ENCODE peak calls at places on chromosomes 2 and 18, in seven cellular contexts. M, W, K, Z, O, U and G are unnamed samples.

GRCh38 chr2:50535971-50536759 is 495.8 kb downstream of the NRXN1 start:
- DNase-seq in W (peak; percentile 85), O (no peak), M (no peak), K (no peak), U (peak; percentile 98), Z (no peak), G (peak; percentile 23)

GRCh38 chr2:69588945-69589344 is 54.6 kb downstream of the AAK1 start:
- DNase-seq in Z (no peak), O (no peak), W (no peak), K (no peak), U (no peak), M (no peak), G (no peak)

GRCh38 chr2:96449637-96450036 is 55.5 kb downstream of the NEURL3 start:
- DNase-seq in O (no peak), W (no peak), M (no peak), K (no peak), Z (no peak), U (no peak), G (no peak)

GRCh38 chr18:57797209-57797651 is 5.9 kb downstream of the ATP8B1 start:
- DNase-seq in M (no peak), W (no peak), U (no peak), Z (no peak), K (peak; percentile 62), O (no peak), G (peak; percentile 85)

GRCh38 chr2:197915548-197916265 is 111.3 kb downstream of the PLCL1 start:
- DNase-seq in W (no peak), Z (no peak), O (no peak), U (no peak), K (no peak), M (no peak), G (no peak)

GRCh38 chr2:176150338-176151198 is 782 bp upstream of the HOXD4 start:
- DNase-seq in W (no peak), U (no peak), K (no peak), O (no peak), Z (no peak), M (no peak), G (no peak)

GRCh38 chr2:172693037-172693436 is 42.6 kb upstream of the RAPGEF4 start:
- DNase-seq in Z (no peak), O (no peak), K (peak; percentile 49), M (peak; percentile 81), W (peak; percentile 92), U (peak; percentile 53), G (peak; percentile 86)

GRCh38 chr2:218831378-218831990 is at the start of gene PRKAG3:
- DNase-seq in Z (peak; percentile 35), W (no peak), M (no peak), K (no peak), U (no peak), O (peak; percentile 58), G (no peak)

GRCh38 chr2:203682688-203683130 is 23.7 kb upstream of the CD28 start:
- DNase-seq in Z (no peak), M (no peak), W (no peak), K (no peak), U (no peak), O (no peak), G (no peak)

GRCh38 chr18:48575301-48575657 is 36.4 kb downstream of the CTIF start:
- DNase-seq in U (no peak), M (no peak), O (no peak), K (no peak), W (peak; percentile 20), Z (no peak), G (no peak)